ENCODE peak calls at places on chromosomes 3 and 15, in four cellular contexts. Z is KG1, H is ACHN, Y is aorta. Q is an unnamed sample.

GRCh38 chr15:68994149-68994548 is 20.3 kb upstream of the NOX5 start:
- DNase-seq in H (peak), Z (no peak), Y (no peak), Q (peak)

GRCh38 chr3:72892081-72892763 is 4.4 kb downstream of the GXYLT2 start:
- DNase-seq in H (no peak), Z (no peak), Y (no peak), Q (peak)

GRCh38 chr15:40764766-40765136 is 883 bp downstream of the GCHFR start:
- DNase-seq in Y (no peak), H (no peak), Z (no peak), Q (no peak)

GRCh38 chr3:145767909-145768308 is 393.1 kb downstream of the PLOD2 start:
- DNase-seq in H (peak), Z (no peak), Y (no peak), Q (no peak)

GRCh38 chr15:99719096-99719541 is 14.1 kb downstream of the LYSMD4 start:
- DNase-seq in H (no peak), Z (no peak), Y (no peak), Q (peak)

GRCh38 chr15:73983211-73983727 is 8.8 kb downstream of the STOML1 start:
- DNase-seq in H (peak), Z (no peak), Y (peak), Q (peak)

GRCh38 chr15:75578206-75578947 is 738 bp downstream of the PTPN9 start:
- DNase-seq in Y (peak), H (peak), Z (peak), Q (no peak)

GRCh38 chr15:52427804-52428203 is 100.9 kb downstream of the MYO5A start:
- DNase-seq in Y (no peak), H (peak), Z (no peak), Q (peak)

GRCh38 chr3:40971191-40972168 is 227.8 kb upstream of the CTNNB1 start:
- DNase-seq in Y (peak), H (peak), Z (peak), Q (peak)

GRCh38 chr3:72274511-72275295 is 489.8 kb upstream of the PROK2 start:
- DNase-seq in H (no peak), Z (no peak), Y (no peak), Q (peak)

GRCh38 chr15:71761649-71762048 is 48.7 kb upstream of the NR2E3 start:
- DNase-seq in Y (no peak), H (peak), Z (no peak), Q (peak)

GRCh38 chr3:10308678-10309077 is 12.2 kb downstream of the SEC13 start:
- DNase-seq in Y (no peak), H (no peak), Z (no peak), Q (no peak)

GRCh38 chr3:12797124-12797891 is 828 bp downstream of the CAND2 start:
- DNase-seq in Z (no peak), H (no peak), Y (no peak), Q (no peak)

GRCh38 chr3:174441588-174442316 is 417.4 kb upstream of the NAALADL2 start:
- DNase-seq in Z (no peak), H (peak), Y (no peak), Q (peak)

GRCh38 chr15:57635300-57635944 is 43.7 kb downstream of the MYZAP start:
- DNase-seq in Y (no peak), H (peak), Z (no peak), Q (no peak)

GRCh38 chr15:49468440-49468839 is 45.4 kb downstream of the FGF7 start:
- DNase-seq in Y (no peak), H (no peak), Z (no peak), Q (peak)

GRCh38 chr3:70608434-70608833 is 296.0 kb upstream of the MDFIC2 start:
- DNase-seq in Y (no peak), H (no peak), Z (no peak), Q (no peak)

GRCh38 chr3:12178091-12178820 is 19.5 kb upstream of the TIMP4 start:
- DNase-seq in Z (no peak), H (peak), Y (peak), Q (peak)

GRCh38 chr15:35289029-35289617 is 204.0 kb upstream of the NANOGP8 start:
- DNase-seq in Y (no peak), H (peak), Z (peak), Q (peak)

GRCh38 chr3:19146685-19147650 is 1.3 kb upstream of the KCNH8 start:
- DNase-seq in H (peak), Z (peak), Y (peak), Q (peak)

GRCh38 chr3:169390741-169391300 is 272.7 kb downstream of the MECOM start:
- DNase-seq in Z (no peak), H (no peak), Y (no peak), Q (no peak)

GRCh38 chr15:62365795-62366442 is 200.8 kb upstream of the C2CD4B start:
- DNase-seq in H (no peak), Y (no peak), Z (no peak), Q (no peak)